ENCODE peak calls at places on chromosomes 5 and 9, in nine cellular contexts. B is hepatocyte, M is PC-3, D is GM23338, H is OCI-LY7, I is neural progenitor cell, Y is HCT116, X is MM.1S, O is SK-N-SH. Z is an unnamed sample. For H4K20me1, the result is how much of the 10 kb centered on the place peaks cover.

GRCh38 chr5:59596586-59597348 is 296.8 kb downstream of the PDE4D start:
- DNase-seq in B (no peak), M (peak), D (no peak), H (no peak), I (no peak), Y (no peak), X (peak), O (no peak), Z (peak)

GRCh38 chr5:3660630-3661029 is 65.0 kb downstream of the IRX1 start:
- DNase-seq in B (no peak), M (no peak), D (no peak), H (no peak), I (no peak), Y (no peak), X (no peak), O (no peak), Z (no peak)

GRCh38 chr9:121075251-121076036 is 689 bp downstream of the CNTRL start:
- DNase-seq in B (peak), M (peak), D (peak), H (peak), I (peak), Y (no peak), X (peak), O (no peak), Z (peak)

GRCh38 chr9:78970375-78970774 is 601.4 kb upstream of the TLE4 start:
- DNase-seq in B (no peak), M (no peak), D (no peak), H (no peak), I (no peak), Y (no peak), X (no peak), O (no peak), Z (no peak)

GRCh38 chr9:113456235-113456634 is 7.3 kb upstream of the RGS3 start:
- DNase-seq in B (no peak), M (no peak), D (peak), H (no peak), I (no peak), Y (no peak), X (no peak), O (no peak), Z (peak)

GRCh38 chr5:149054416-149054815 is 8.4 kb downstream of the SH3TC2 start:
- DNase-seq in B (no peak), M (no peak), D (no peak), H (no peak), I (no peak), Y (no peak), X (no peak), O (no peak), Z (no peak)

GRCh38 chr9:87647114-87647513 is 78.8 kb upstream of the CTSL start:
- DNase-seq in B (no peak), M (no peak), D (no peak), H (no peak), I (no peak), Y (no peak), X (no peak), O (no peak), Z (no peak)

GRCh38 chr5:134965271-134965825 is 2.4 kb upstream of the CATSPER3 start:
- DNase-seq in B (no peak), M (no peak), D (no peak), H (no peak), I (no peak), Y (no peak), X (peak), O (no peak), Z (no peak)

GRCh38 chr5:172188033-172188892 is at the start of gene STK10:
- DNase-seq in B (peak), M (peak), D (peak), H (peak), I (peak), Y (peak), X (peak), O (peak), Z (peak)

GRCh38 chr5:157672976-157673375 is 1.6 kb downstream of the C5orf52 start:
- DNase-seq in B (no peak), M (no peak), D (no peak), H (no peak), I (no peak), Y (no peak), X (no peak), O (no peak), Z (no peak)

GRCh38 chr9:133767008-133767407 is 28.9 kb upstream of the SARDH start:
- DNase-seq in B (no peak), M (no peak), D (no peak), H (no peak), I (no peak), Y (no peak), X (no peak), O (no peak), Z (no peak)

GRCh38 chr9:109110326-109111014 is 9.3 kb downstream of the TMEM245 start:
- DNase-seq in B (no peak), M (peak), D (no peak), H (no peak), I (no peak), Y (peak), X (no peak), O (no peak), Z (peak)

GRCh38 chr5:8829322-8830029 is 716.4 kb downstream of the SEMA5A start:
- DNase-seq in B (peak), M (peak), D (no peak), H (no peak), I (no peak), Y (no peak), X (no peak), O (no peak), Z (peak)

GRCh38 chr5:143682788-143683419 is 129.1 kb upstream of the HMHB1 start:
- DNase-seq in B (no peak), M (no peak), D (no peak), H (no peak), I (no peak), Y (no peak), X (no peak), O (no peak), Z (peak)

GRCh38 chr5:143685416-143685815 is 126.5 kb upstream of the HMHB1 start:
- DNase-seq in B (no peak), M (peak), D (no peak), H (peak), I (no peak), Y (no peak), X (peak), O (no peak), Z (peak)

GRCh38 chr5:143691278-143692236 is 120.4 kb upstream of the HMHB1 start:
- DNase-seq in B (no peak), M (no peak), D (no peak), H (no peak), I (no peak), Y (no peak), X (no peak), O (no peak), Z (no peak)

GRCh38 chr5:143683459-143683858 is 128.5 kb upstream of the HMHB1 start:
- DNase-seq in B (no peak), M (peak), D (no peak), H (no peak), I (no peak), Y (no peak), X (no peak), O (no peak), Z (no peak)

DNA sequence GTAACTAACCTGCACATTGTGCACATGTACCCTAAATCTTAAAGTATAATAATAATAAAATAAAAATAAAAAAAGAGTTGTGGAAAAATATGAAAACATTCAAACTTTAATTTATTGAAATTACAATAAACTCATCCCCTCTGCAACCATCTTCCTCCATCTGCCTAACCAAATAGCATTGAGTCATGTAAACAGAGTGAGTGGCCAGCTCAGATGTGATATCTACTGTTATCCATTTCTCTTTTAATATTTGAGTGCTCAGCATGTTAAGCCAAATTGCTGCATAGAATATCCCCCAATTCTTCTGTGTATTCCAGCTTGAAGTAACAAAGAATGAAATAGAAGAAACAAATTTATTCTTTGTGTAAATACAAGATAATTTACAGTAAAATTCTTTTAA is 124.4 kb upstream of the HMHB1 start:
- DNase-seq in B (no peak), M (no peak), D (no peak), H (no peak), I (no peak), Y (no peak), X (no peak), O (no peak), Z (no peak)
- TF ChIP-seq EZH2phosphoT487 in B (no peak), M (no peak), D (no peak), H (no peak), I (no peak), Y (no peak), X (no peak), O (no peak), Z (no peak)

DNA sequence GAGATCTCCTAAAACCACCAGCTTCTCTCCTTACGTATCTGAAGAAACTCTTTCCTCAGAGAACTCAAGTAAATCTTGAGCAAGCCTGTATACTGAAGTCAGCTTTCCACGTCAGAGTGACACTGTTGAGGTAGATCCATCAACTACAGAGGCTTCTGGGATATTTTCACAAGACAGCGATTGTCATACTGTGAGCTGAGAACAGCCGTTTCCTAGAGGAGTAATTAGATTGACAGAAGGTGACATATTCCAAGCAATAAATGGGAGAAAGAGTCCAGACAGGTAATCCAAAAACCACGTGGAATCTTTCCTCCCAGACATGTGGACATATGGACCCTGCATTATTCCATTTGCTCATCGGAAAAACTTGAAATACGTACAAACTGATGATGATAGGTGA is 117.2 kb downstream of the MEF2C start:
- DNase-seq in B (no peak), M (no peak), D (no peak), H (no peak), I (no peak), Y (no peak), X (no peak), O (no peak), Z (no peak)
- H4K20me1 ChIP-seq in B (under half), M (under half), D (under half), H (under half), I (under half), Y (under half), X (under half), O (under half), Z (under half)

DNA sequence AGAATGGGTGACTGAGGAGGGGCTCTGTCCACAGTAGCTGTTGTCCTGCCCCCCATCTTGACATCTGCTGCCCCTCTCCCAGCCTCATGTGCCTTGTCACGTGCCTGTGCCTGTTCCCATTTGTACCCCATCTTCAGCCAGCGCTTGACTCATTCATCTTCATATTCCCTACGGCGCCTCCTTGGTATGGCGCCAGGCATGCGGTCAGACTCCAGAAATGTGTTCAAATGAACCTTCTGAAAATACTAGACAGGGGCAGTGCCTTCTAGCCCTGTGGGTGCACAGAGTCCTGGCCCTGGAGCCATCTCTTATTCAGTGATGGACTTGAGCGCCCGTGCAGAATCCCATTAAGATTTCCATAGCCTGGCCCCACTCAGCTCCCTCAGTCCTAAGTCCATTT is 46.2 kb downstream of the CFAP77 start:
- DNase-seq in B (no peak), M (no peak), D (no peak), H (no peak), I (no peak), Y (no peak), X (no peak), O (no peak), Z (no peak)
- H3K4me2 ChIP-seq in B (no peak), M (no peak), D (no peak), H (no peak), I (no peak), Y (no peak), X (no peak), O (no peak), Z (no peak)

GRCh38 chr5:57858905-57859304 is 376.3 kb upstream of the ACTBL2 start:
- DNase-seq in B (no peak), M (no peak), D (no peak), H (no peak), I (no peak), Y (no peak), X (no peak), O (no peak), Z (no peak)

GRCh38 chr5:57857696-57858095 is 375.1 kb upstream of the ACTBL2 start:
- DNase-seq in B (no peak), M (no peak), D (no peak), H (no peak), I (no peak), Y (no peak), X (no peak), O (no peak), Z (no peak)

GRCh38 chr5:57859626-57860025 is 377.0 kb upstream of the ACTBL2 start:
- DNase-seq in B (no peak), M (no peak), D (no peak), H (no peak), I (no peak), Y (no peak), X (no peak), O (no peak), Z (no peak)

GRCh38 chr5:57862471-57863282 is 380.1 kb upstream of the ACTBL2 start:
- DNase-seq in B (peak), M (peak), D (no peak), H (no peak), I (no peak), Y (no peak), X (no peak), O (no peak), Z (peak)

DNA sequence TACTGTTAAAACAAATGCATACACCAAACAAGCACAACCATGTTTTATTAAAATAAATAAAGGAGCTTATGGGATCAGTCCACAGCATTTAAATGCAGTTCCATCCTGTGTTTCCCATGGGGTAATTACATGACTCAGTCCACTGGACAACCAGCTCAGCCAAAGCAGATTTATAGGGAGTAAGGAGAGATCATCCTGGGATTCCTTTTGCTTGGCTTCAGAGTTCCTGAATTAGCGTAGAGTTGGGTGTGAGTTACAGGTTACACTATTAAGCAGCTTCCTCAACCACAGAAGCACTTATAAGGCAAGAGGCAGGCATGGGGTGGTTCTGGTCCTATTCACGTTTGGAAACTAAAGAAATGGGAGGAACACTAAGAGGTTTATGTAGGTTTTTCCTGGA is 381.1 kb upstream of the ACTBL2 start:
- DNase-seq in B (no peak), M (peak), D (no peak), H (no peak), I (no peak), Y (no peak), X (no peak), O (no peak), Z (peak)
- TF ChIP-seq EZH2phosphoT487 in B (no peak), M (no peak), D (no peak), H (no peak), I (no peak), Y (no peak), X (no peak), O (no peak), Z (no peak)

DNA sequence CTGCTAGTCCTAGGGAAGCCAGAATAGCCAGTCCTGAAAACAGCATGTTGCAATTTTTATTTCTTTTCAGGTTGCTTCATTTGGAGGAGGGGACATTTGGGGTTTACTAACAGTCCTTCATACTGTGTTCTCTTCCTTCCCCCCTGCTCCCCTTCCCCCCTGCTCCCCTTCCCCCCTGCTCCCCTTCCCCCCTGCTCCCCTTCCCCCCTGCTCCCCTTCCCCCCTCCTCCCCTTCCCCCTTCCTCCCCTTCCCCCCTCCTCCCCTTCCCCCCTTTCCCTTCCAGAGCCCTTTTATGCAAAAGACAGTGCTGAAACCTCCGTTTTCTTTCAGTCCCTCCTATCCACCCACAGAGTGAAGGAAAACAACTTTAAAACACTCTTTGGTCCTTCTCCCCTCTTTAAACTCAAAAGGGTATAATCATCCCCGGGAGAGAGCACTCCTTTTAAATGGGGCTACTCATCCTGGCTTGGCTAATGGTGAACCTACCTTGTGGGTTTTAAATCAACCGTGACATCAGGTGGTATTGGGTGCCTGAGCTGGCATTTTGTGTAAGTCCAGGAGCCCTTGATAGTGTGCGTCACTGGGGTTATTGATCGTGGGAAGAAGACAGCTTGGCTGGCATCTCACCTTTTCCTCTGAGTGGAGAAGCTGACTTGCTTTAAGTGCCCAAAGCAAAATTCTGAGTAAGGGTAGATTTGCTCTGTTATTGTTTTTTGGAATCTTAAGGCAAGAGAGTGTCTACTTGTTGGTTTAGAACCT is 2.6 kb downstream of the LARP1 start:
- DNase-seq in B (no peak), M (peak), D (no peak), H (peak), I (peak), Y (no peak), X (no peak), O (no peak), Z (peak)
- H4K20me1 ChIP-seq in B (half or more), M (half or more), D (under half), H (half or more), I (half or more), Y (under half), X (under half), O (half or more), Z (under half)

GRCh38 chr5:159746707-159747106 is 169.6 kb upstream of the ADRA1B start:
- DNase-seq in B (no peak), M (no peak), D (no peak), H (no peak), I (no peak), Y (no peak), X (no peak), O (no peak), Z (no peak)
- H3K4me2 ChIP-seq in B (no peak), M (no peak), D (no peak), H (no peak), I (no peak), Y (no peak), X (no peak), O (no peak), Z (no peak)

GRCh38 chr5:132099073-132099748 is 25.6 kb downstream of the CSF2 start:
- DNase-seq in B (no peak), M (no peak), D (no peak), H (no peak), I (no peak), Y (no peak), X (no peak), O (no peak), Z (peak)
- TF ChIP-seq EZH2phosphoT487 in B (no peak), M (no peak), D (no peak), H (no peak), I (no peak), Y (no peak), X (no peak), O (no peak), Z (no peak)

GRCh38 chr9:132015866-132016265 is 63.8 kb downstream of the MED27 start:
- DNase-seq in B (no peak), M (no peak), D (no peak), H (no peak), I (no peak), Y (no peak), X (no peak), O (no peak), Z (no peak)
- H4K20me1 ChIP-seq in B (under half), M (under half), D (under half), H (under half), I (under half), Y (under half), X (under half), O (under half), Z (under half)

GRCh38 chr9:18626046-18626698 is 152.2 kb downstream of the ADAMTSL1 start:
- DNase-seq in B (no peak), M (peak), D (no peak), H (no peak), I (no peak), Y (no peak), X (no peak), O (no peak), Z (no peak)

GRCh38 chr9:18618862-18619261 is 144.9 kb downstream of the ADAMTSL1 start:
- DNase-seq in B (no peak), M (no peak), D (no peak), H (no peak), I (no peak), Y (no peak), X (no peak), O (no peak), Z (no peak)

GRCh38 chr9:18629136-18629535 is 155.2 kb downstream of the ADAMTSL1 start:
- DNase-seq in B (no peak), M (no peak), D (no peak), H (no peak), I (no peak), Y (no peak), X (no peak), O (no peak), Z (no peak)

GRCh38 chr9:18622186-18622836 is 148.4 kb downstream of the ADAMTSL1 start:
- DNase-seq in B (peak), M (no peak), D (no peak), H (no peak), I (no peak), Y (no peak), X (no peak), O (no peak), Z (no peak)

GRCh38 chr9:18623201-18623600 is 149.2 kb downstream of the ADAMTSL1 start:
- DNase-seq in B (no peak), M (no peak), D (no peak), H (no peak), I (no peak), Y (no peak), X (no peak), O (no peak), Z (peak)
- H3K4me2 ChIP-seq in B (no peak), M (no peak), D (no peak), H (no peak), I (no peak), Y (no peak), X (no peak), O (no peak), Z (no peak)